ENCODE peak calls at places on chromosomes 12 and 14, in nine cellular contexts. L is astrocyte of the cerebellum; U is A673; Y is amniotic stem cell; C is stromal cell of bone marrow; P is left colon; H is NCI-H345; W is NCI-H1092 treated with DMSO at 0.1 percent for 48 hours; O is naive thymus-derived CD8-positive, alpha-beta T cell. K is an unnamed sample.

GRCh38 chr14:105488781-105489606 is 2.1 kb upstream of the TEDC1 start:
- DNase-seq in H (no peak), L (no peak), O (no peak), Y (no peak), U (no peak), C (no peak), W (peak), P (no peak), K (no peak)

GRCh38 chr14:77133718-77134338 is 7.8 kb downstream of the ZDHHC22 start:
- DNase-seq in L (peak), W (no peak), H (no peak), C (peak), Y (peak), P (no peak), O (peak), U (peak), K (peak)

GRCh38 chr12:76690916-76691700 is 72.8 kb upstream of the ZDHHC17 start:
- DNase-seq in U (no peak), W (no peak), P (no peak), L (peak), Y (no peak), H (no peak), O (no peak), C (no peak), K (no peak)

GRCh38 chr14:99971929-99972747 is 93.1 kb upstream of the EVL start:
- DNase-seq in H (peak), L (no peak), C (no peak), P (no peak), O (peak), U (peak), W (peak), Y (no peak), K (peak)

GRCh38 chr14:73764881-73765280 is 50.7 kb upstream of the PNMA1 start:
- DNase-seq in C (no peak), U (no peak), W (no peak), O (no peak), Y (no peak), P (peak), L (no peak), H (no peak), K (peak)

GRCh38 chr12:10067942-10068341 is 30.8 kb downstream of the CLEC1A start:
- DNase-seq in L (no peak), U (peak), C (no peak), Y (no peak), O (no peak), H (no peak), P (no peak), W (no peak), K (no peak)

GRCh38 chr14:60326274-60326673 is 77.3 kb downstream of the PPM1A start:
- DNase-seq in C (no peak), O (no peak), W (no peak), L (no peak), U (no peak), H (no peak), Y (no peak), P (no peak), K (no peak)

GRCh38 chr12:26523708-26524150 is 309.3 kb downstream of the ITPR2 start:
- DNase-seq in U (peak), L (peak), H (peak), O (no peak), P (peak), W (no peak), Y (no peak), C (peak), K (no peak)

GRCh38 chr12:119157528-119157927 is 21.2 kb upstream of the HSPB8 start:
- DNase-seq in H (no peak), Y (no peak), L (no peak), C (no peak), W (no peak), P (no peak), U (no peak), O (no peak), K (no peak)

GRCh38 chr14:93962701-93963601 is 13.4 kb downstream of the ASB2 start:
- DNase-seq in H (no peak), L (no peak), W (no peak), P (peak), Y (no peak), O (no peak), U (no peak), C (no peak), K (peak)

K was measured in OCI-LY7.